ENCODE peak calls at places on chromosomes 13 and 19, in eight cellular contexts. G is AG09319; I is osteocyte; Y is transverse colon; S is activated CD8-positive, alpha-beta T cell treated with anti-CD3 and anti-CD28 coated beads for 36 hours; T is epithelial cell of esophagus; U is nephron progenitor cell; V is progenitor cell of endocrine pancreas. N is an unnamed sample.

GRCh38 chr13:30847697-30848307 is 58.3 kb upstream of the MEDAG start:
- DNase-seq in S (no peak), G (peak), T (peak), V (no peak), U (no peak), Y (no peak), I (no peak), N (no peak)

GRCh38 chr19:6017576-6017975 is 39.6 kb upstream of the RANBP3 start:
- DNase-seq in S (no peak), Y (no peak), U (no peak), I (no peak), G (no peak), V (no peak), T (no peak), N (no peak)

GRCh38 chr13:93624371-93624777 is 397.8 kb downstream of the GPC6 start:
- DNase-seq in U (no peak), S (no peak), V (no peak), I (no peak), T (no peak), Y (no peak), G (no peak), N (no peak)

GRCh38 chr19:17090501-17091074 is 15.0 kb downstream of the MYO9B start:
- DNase-seq in S (peak), G (no peak), Y (no peak), T (peak), U (no peak), V (no peak), I (no peak), N (no peak)

GRCh38 chr19:11261902-11262839 is at the start of gene DOCK6:
- DNase-seq in V (peak), I (no peak), U (peak), G (no peak), S (peak), T (no peak), Y (peak), N (peak)

GRCh38 chr19:6718111-6718740 is 2.2 kb downstream of the C3 start:
- DNase-seq in I (no peak), S (no peak), G (no peak), U (no peak), Y (no peak), T (no peak), V (no peak), N (no peak)

GRCh38 chr19:17052439-17052838 is 22.8 kb downstream of the HAUS8 start:
- DNase-seq in V (no peak), I (no peak), Y (peak), U (peak), S (peak), G (no peak), T (peak), N (peak)

GRCh38 chr19:55549500-55550320 is 4.4 kb upstream of the SBK3 start:
- DNase-seq in U (peak), Y (peak), S (no peak), V (no peak), G (peak), I (no peak), T (peak), N (peak)

GRCh38 chr13:99516153-99516929 is 15.1 kb downstream of the TM9SF2 start:
- DNase-seq in S (no peak), Y (no peak), I (no peak), U (no peak), V (no peak), T (no peak), G (no peak), N (no peak)

GRCh38 chr19:33876619-33877018 is 79.9 kb downstream of the KCTD15 start:
- DNase-seq in Y (no peak), T (no peak), G (no peak), S (no peak), V (no peak), I (no peak), U (no peak), N (no peak)

GRCh38 chr13:112616586-112617381 is 28.8 kb upstream of the TUBGCP3 start:
- DNase-seq in V (no peak), U (peak), G (peak), T (peak), S (peak), Y (no peak), I (peak), N (peak)

GRCh38 chr19:42123765-42124164 is 8.5 kb downstream of the POU2F2 start:
- DNase-seq in S (no peak), T (no peak), I (no peak), V (no peak), U (no peak), Y (no peak), G (no peak), N (no peak)

GRCh38 chr19:664913-665443 is 2.0 kb upstream of the RNF126 start:
- DNase-seq in S (peak), I (peak), Y (peak), V (peak), T (peak), G (peak), U (peak), N (peak)

GRCh38 chr13:36418022-36418805 is 14.1 kb upstream of the CCNA1 start:
- DNase-seq in G (no peak), T (peak), V (no peak), I (no peak), Y (no peak), U (no peak), S (no peak), N (no peak)

GRCh38 chr13:73077867-73078266 is 19.1 kb downstream of the KLF5 start:
- DNase-seq in S (no peak), T (peak), Y (no peak), V (no peak), U (no peak), G (no peak), I (no peak), N (no peak)

GRCh38 chr13:41137241-41137640 is 4.6 kb upstream of the KBTBD6 start:
- DNase-seq in I (no peak), T (peak), Y (no peak), S (no peak), V (no peak), U (no peak), G (no peak), N (no peak)

GRCh38 chr13:63288576-63288975 is 1872.9 kb upstream of the PCDH20 start:
- DNase-seq in G (no peak), U (no peak), Y (no peak), V (no peak), S (no peak), T (no peak), I (no peak), N (no peak)

GRCh38 chr13:65314008-65314407 is 1916.1 kb downstream of the PCDH9 start:
- DNase-seq in S (no peak), G (no peak), I (no peak), U (no peak), Y (no peak), V (no peak), T (no peak), N (no peak)

GRCh38 chr13:51811920-51812328 is 8.0 kb upstream of the DHRS12 start:
- DNase-seq in U (no peak), T (peak), G (no peak), Y (no peak), V (no peak), I (no peak), S (peak), N (peak)

GRCh38 chr19:41691268-41691970 is 3.3 kb upstream of the CEACAM7 start:
- DNase-seq in Y (peak), V (no peak), T (peak), S (peak), U (no peak), G (no peak), I (no peak), N (peak)

GRCh38 chr19:35236638-35237400 is 8.3 kb upstream of the FAM187B start:
- DNase-seq in V (no peak), U (no peak), S (peak), G (no peak), Y (peak), I (peak), T (peak), N (no peak)

GRCh38 chr19:8468761-8469458 is 24.1 kb downstream of the HNRNPM start:
- DNase-seq in G (peak), I (no peak), Y (no peak), S (no peak), U (no peak), V (no peak), T (no peak), N (no peak)

DNA sequence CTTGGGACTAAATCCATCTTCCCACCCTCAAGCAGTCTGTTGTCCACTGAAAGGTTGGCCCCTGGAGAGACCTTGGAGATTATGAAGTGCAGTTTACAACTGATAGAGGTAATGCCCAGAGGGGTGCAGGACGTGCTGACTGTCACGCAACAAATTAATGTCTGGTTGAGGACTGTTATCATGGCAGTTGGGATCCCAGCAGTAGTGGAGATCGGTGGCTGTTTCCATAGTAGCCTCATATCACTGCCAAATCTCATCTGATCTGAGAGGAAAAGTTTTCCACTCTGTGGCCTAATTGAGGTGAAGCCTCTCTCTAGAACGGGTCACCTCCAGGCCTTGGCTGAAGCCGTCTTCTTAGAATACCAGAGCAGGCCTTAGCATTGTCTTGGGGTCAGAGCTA is 4.1 kb downstream of the TECR start:
- DNase-seq in I (no peak), T (no peak), V (no peak), G (no peak), Y (no peak), S (no peak), U (no peak), N (no peak)
- TF ChIP-seq CTCF in I (no peak), T (no peak), V (no peak), G (no peak), Y (no peak), S (no peak), U (no peak), N (no peak)

GRCh38 chr13:45468676-45469075 is 3.9 kb downstream of the COG3 start:
- DNase-seq in S (peak), V (no peak), G (no peak), I (no peak), Y (peak), T (peak), U (no peak), N (no peak)

GRCh38 chr13:45472171-45472705 is 7.5 kb downstream of the COG3 start:
- DNase-seq in S (no peak), U (no peak), G (no peak), V (no peak), T (no peak), I (no peak), Y (no peak), N (no peak)

GRCh38 chr13:45474584-45475454 is 10.1 kb downstream of the COG3 start:
- DNase-seq in S (no peak), V (no peak), I (no peak), G (no peak), T (no peak), U (no peak), Y (no peak), N (no peak)

GRCh38 chr13:45473627-45474026 is 8.9 kb downstream of the COG3 start:
- DNase-seq in S (peak), V (no peak), U (no peak), I (no peak), T (no peak), G (no peak), Y (no peak), N (no peak)
- TF ChIP-seq CTCF in S (peak), V (peak), U (peak), I (no peak), T (peak), G (no peak), Y (no peak), N (peak)

GRCh38 chr19:43305642-43306041 is 36.3 kb upstream of the PSG9 start:
- DNase-seq in U (no peak), T (no peak), Y (no peak), I (no peak), S (no peak), G (no peak), V (no peak), N (no peak)
- TF ChIP-seq CTCF in U (no peak), T (peak), Y (no peak), I (no peak), S (no peak), G (no peak), V (no peak), N (no peak)

GRCh38 chr13:114017028-114017630 is 43.3 kb upstream of the C13orf46 start:
- DNase-seq in S (peak), Y (no peak), U (no peak), V (no peak), I (no peak), T (no peak), G (no peak), N (no peak)
- TF ChIP-seq CTCF in S (no peak), Y (no peak), U (peak), V (peak), I (peak), T (no peak), G (peak), N (no peak)